ENCODE peak calls at places on chromosomes 16 and 17, in seven cellular contexts. Z is brain microvascular endothelial cell, H is right lobe of liver, F is heart right ventricle, N is prostate gland, O is Peyer's patch, E is esophagus squamous epithelium. V is an unnamed sample.

GRCh38 chr17:3663102-3664011 is 5.0 kb downstream of the TAX1BP3 start:
- DNase-seq in E (no peak), Z (no peak), O (no peak), H (no peak), F (no peak), N (no peak), V (no peak)

GRCh38 chr17:82882715-82883446 is 43.1 kb upstream of the ZNF750 start:
- DNase-seq in E (no peak), F (no peak), H (no peak), Z (no peak), N (peak; percentile 80), O (no peak), V (no peak)

GRCh38 chr17:29133146-29133713 is 47.0 kb downstream of the MYO18A start:
- DNase-seq in N (no peak), E (no peak), H (no peak), Z (peak; percentile 74), O (peak; percentile 39), F (no peak), V (peak; percentile 87)

GRCh38 chr17:16287563-16288027 is 65.7 kb downstream of the CENPV start:
- DNase-seq in O (no peak), F (no peak), Z (peak; percentile 79), N (no peak), E (no peak), H (no peak), V (no peak)

GRCh38 chr17:28505986-28506665 is at the start of gene FOXN1:
- DNase-seq in F (no peak), O (no peak), Z (no peak), H (no peak), E (no peak), N (no peak), V (no peak)

GRCh38 chr16:14489460-14489859 is 140.6 kb downstream of the PARN start:
- DNase-seq in F (no peak), O (no peak), H (no peak), N (no peak), Z (no peak), E (no peak), V (no peak)

GRCh38 chr17:49285716-49286115 is 55.1 kb upstream of the PHOSPHO1 start:
- DNase-seq in N (no peak), E (no peak), Z (no peak), O (no peak), F (no peak), H (peak; percentile 32), V (no peak)

GRCh38 chr17:79563237-79564013 is 47.4 kb downstream of the RBFOX3 start:
- DNase-seq in H (no peak), Z (no peak), E (no peak), O (no peak), N (no peak), F (no peak), V (no peak)

GRCh38 chr16:90019543-90020259 is 445 bp upstream of the DBNDD1 start:
- DNase-seq in O (peak; percentile 73), N (no peak), Z (peak; percentile 62), H (no peak), F (peak; percentile 40), E (no peak), V (no peak)

GRCh38 chr17:77685881-77686486 is 272.5 kb upstream of the TNRC6C start:
- DNase-seq in H (no peak), F (no peak), O (no peak), E (no peak), N (no peak), Z (no peak), V (no peak)

GRCh38 chr17:15237106-15237425 is 28.1 kb downstream of the PMP22 start:
- DNase-seq in O (no peak), H (no peak), E (no peak), F (no peak), N (no peak), Z (no peak), V (no peak)

GRCh38 chr16:86914850-86915717 is 336.7 kb downstream of the FOXL1 start:
- DNase-seq in Z (no peak), O (peak; percentile 35), H (no peak), N (no peak), E (no peak), F (no peak), V (no peak)

GRCh38 chr17:14297161-14297851 is 3.6 kb upstream of the HS3ST3B1 start:
- DNase-seq in Z (no peak), O (peak; percentile 77), E (no peak), F (peak; percentile 67), N (no peak), H (peak; percentile 75), V (no peak)

GRCh38 chr17:82200743-82201497 is 11.7 kb downstream of the CCDC57 start:
- DNase-seq in N (no peak), E (no peak), H (no peak), O (no peak), F (no peak), Z (no peak), V (no peak)

GRCh38 chr17:62856594-62856993 is 48.5 kb upstream of the MARCHF10 start:
- DNase-seq in F (no peak), Z (no peak), H (no peak), O (no peak), E (no peak), N (no peak), V (no peak)
- H3K27ac ChIP-seq in F (no peak overlapping the region), Z (no peak overlapping the region), H (no peak overlapping the region), O (no peak overlapping the region), E (no peak overlapping the region), N (no peak overlapping the region), V (no peak overlapping the region)

GRCh38 chr17:1878419-1879121 is 48.8 kb downstream of the RPA1 start:
- DNase-seq in O (no peak), N (no peak), Z (no peak), H (no peak), F (no peak), E (no peak), V (no peak)

GRCh38 chr17:1880851-1881630 is 51.2 kb downstream of the RPA1 start:
- DNase-seq in E (no peak), Z (no peak), H (no peak), O (no peak), N (no peak), F (no peak), V (no peak)

GRCh38 chr17:1888741-1889140 is 58.9 kb downstream of the RPA1 start:
- DNase-seq in Z (no peak), H (no peak), N (no peak), O (no peak), E (no peak), F (no peak), V (no peak)

GRCh38 chr17:1883536-1883935 is 53.7 kb downstream of the RPA1 start:
- DNase-seq in E (no peak), O (no peak), Z (no peak), H (no peak), F (no peak), N (no peak), V (no peak)

DNA sequence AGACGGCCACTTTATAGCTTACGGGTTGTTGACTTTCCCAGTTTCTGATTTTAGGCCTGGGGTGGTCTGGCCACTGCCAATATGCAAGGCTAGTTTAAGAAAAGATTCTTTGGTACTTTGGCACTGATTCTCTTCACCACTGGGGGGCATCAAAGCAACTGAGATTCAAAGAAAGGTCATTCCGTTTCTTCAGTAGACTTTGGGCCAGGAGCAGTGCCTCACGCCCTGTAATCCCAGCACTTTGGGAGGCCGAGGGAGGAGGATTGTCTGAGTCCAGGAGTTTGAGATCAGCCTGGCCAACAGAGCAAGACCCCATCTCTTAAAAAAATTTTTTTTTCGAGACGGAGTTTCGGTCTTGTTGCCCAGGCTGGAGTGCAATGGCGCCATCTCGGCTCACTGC is 53.0 kb downstream of the RPA1 start:
- DNase-seq in O (no peak), H (no peak), F (no peak), N (no peak), Z (peak; percentile 51), E (no peak), V (no peak)
- TF ChIP-seq CTCF in O (peak; percentile 57), H (peak; percentile 34), F (peak; percentile 52), N (peak; percentile 31), Z (peak; percentile 71), E (peak; percentile 38), V (no peak)

GRCh38 chr16:25010542-25010941 is 4.6 kb downstream of the ARHGAP17 start:
- DNase-seq in F (no peak), H (no peak), E (no peak), O (no peak), N (no peak), Z (no peak), V (no peak)
- H3K27ac ChIP-seq in F (peak overlapping the region; percentile 95), H (no peak overlapping the region), E (no peak overlapping the region), O (no peak overlapping the region), N (no peak overlapping the region), Z (no peak overlapping the region), V (no peak overlapping the region)

DNA sequence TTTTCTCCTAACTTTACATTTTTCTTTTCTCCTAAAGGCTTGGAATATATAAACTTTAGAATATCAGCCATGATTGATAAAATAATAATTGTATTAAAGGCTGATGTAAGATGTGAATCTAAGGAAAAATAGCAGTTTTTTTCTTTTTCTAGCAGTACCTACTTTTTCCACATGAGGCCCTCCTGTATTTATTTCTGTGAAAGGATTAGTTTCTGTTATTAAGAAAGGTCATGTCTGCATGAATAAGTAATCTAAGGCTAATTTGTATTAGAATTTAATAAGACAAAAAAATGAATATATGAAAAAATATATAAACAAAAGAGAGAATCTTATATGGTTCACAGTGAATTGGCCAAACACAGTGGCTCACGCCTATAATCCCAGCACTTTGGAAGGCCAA is 85.3 kb downstream of the STXBP4 start:
- DNase-seq in O (no peak), H (no peak), Z (no peak), F (no peak), E (no peak), N (no peak), V (no peak)
- TF ChIP-seq CTCF in O (peak; percentile 35), H (peak; percentile 46), Z (peak; percentile 16), F (peak; percentile 42), E (peak; percentile 50), N (no peak), V (no peak)

GRCh38 chr17:1645207-1646171 is at the start of gene SCARF1:
- DNase-seq in H (peak; percentile 74), Z (no peak), F (peak; percentile 76), N (no peak), E (no peak), O (no peak), V (no peak)
- H3K27ac ChIP-seq in H (peak within 1 kb of the TSS; percentile 34), Z (no peak within 1 kb of the TSS), F (peak within 1 kb of the TSS; percentile 91), N (no peak within 1 kb of the TSS), E (peak within 1 kb of the TSS; percentile 80), O (peak within 1 kb of the TSS; percentile 55), V (peak within 1 kb of the TSS; percentile 82)

GRCh38 chr16:16150878-16151152 is 72.5 kb downstream of the ABCC6 start:
- DNase-seq in Z (no peak), H (no peak), E (no peak), N (no peak), F (no peak), O (no peak), V (no peak)
- TF ChIP-seq CTCF in Z (no peak), H (no peak), E (no peak), N (no peak), F (no peak), O (no peak), V (no peak)

DNA sequence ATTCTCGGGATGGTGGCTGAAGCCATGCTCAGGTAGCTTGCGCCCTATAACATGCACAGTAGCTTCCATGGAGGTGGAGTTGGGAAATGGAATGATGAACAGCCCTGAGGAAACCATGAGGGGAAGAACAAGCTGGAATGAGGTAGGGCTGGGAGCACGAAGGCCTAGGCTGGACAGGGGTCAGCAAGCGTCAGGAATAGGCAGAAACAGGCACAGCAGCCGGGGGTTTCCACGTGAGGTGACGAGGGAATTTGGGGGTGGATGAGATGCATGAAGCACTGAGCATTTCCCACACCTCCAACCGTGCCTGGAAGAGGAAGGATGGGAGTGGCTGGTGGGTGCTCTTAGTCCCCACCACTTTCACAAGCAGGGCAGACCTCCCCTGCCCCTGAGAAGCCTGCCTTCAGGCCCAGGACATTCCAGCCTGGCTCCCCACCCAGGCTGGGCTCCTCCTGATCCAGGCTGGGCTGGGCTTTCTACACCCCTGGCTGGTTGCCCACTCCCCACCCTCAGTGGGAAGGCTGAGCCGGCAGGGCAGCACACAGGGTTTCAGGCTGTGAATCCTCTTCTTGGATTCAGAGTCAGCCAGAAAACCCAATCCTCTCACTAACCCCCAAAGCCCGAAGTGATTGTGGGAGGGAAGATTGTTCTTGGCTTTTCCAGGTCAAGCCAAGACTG is 21.9 kb downstream of the PLEKHG4 start:
- DNase-seq in H (no peak), N (peak; percentile 39), Z (no peak), O (no peak), E (no peak), F (peak; percentile 53), V (no peak)
- H3K27ac ChIP-seq in H (no peak overlapping the region), N (peak overlapping the region; percentile 3), Z (no peak overlapping the region), O (no peak overlapping the region), E (peak overlapping the region; percentile 17), F (no peak overlapping the region), V (peak overlapping the region; percentile 68)

V was measured in coronary artery.